ENCODE peak calls at places on chromosome 18, in ten cellular contexts. O is psoas muscle, G is kidney, L is coronary artery, B is lower leg skin, C is fibroblast of lung, U is sigmoid colon, J is AG10803, E is pancreas, Z is endodermal cell. M is an unnamed sample.

GRCh38 chr18:8745355-8746014 is 40.1 kb downstream of the MTCL1 start:
- DNase-seq in G (no peak), B (no peak), L (peak; percentile 5), U (no peak), Z (no peak), E (no peak), C (peak; percentile 83), J (peak; percentile 91), O (no peak), M (no peak)

GRCh38 chr18:67636597-67637385 is 120.3 kb upstream of the DSEL start:
- DNase-seq in G (peak; percentile 55), E (no peak), U (no peak), O (no peak), L (no peak), B (no peak), Z (no peak), J (no peak), C (no peak), M (no peak)

GRCh38 chr18:21741511-21742322 is 1.1 kb downstream of the MIB1 start:
- DNase-seq in B (peak; percentile 90), Z (peak; percentile 72), U (peak; percentile 78), O (peak; percentile 65), J (peak; percentile 21), G (peak; percentile 82), C (peak; percentile 26), E (peak; percentile 43), L (no peak), M (peak; percentile 20)

GRCh38 chr18:80247403-80247916 is at the start of gene PARD6G:
- DNase-seq in C (peak; percentile 64), O (peak; percentile 91), E (peak; percentile 79), B (peak; percentile 96), L (peak; percentile 83), U (peak; percentile 93), Z (peak; percentile 89), G (peak; percentile 96), J (peak; percentile 61), M (peak; percentile 74)

GRCh38 chr18:37484893-37485834 is 80.4 kb downstream of the CELF4 start:
- DNase-seq in C (peak; percentile 4), B (no peak), E (peak; percentile 31), L (no peak), U (no peak), Z (peak; percentile 90), J (peak; percentile 17), O (no peak), G (no peak), M (peak; percentile 8)

GRCh38 chr18:61333271-61333745 is at the start of gene CDH20:
- DNase-seq in Z (peak; percentile 82), L (no peak), U (no peak), G (no peak), J (no peak), E (no peak), C (no peak), O (peak; percentile 56), B (no peak), M (no peak)

GRCh38 chr18:56987236-56987635 is 159.7 kb upstream of the BOD1L2 start:
- DNase-seq in B (no peak), E (no peak), L (no peak), J (no peak), U (no peak), Z (no peak), C (no peak), G (no peak), O (no peak), M (no peak)

GRCh38 chr18:67650661-67651060 is 134.1 kb upstream of the DSEL start:
- DNase-seq in Z (no peak), C (no peak), J (peak; percentile 67), B (no peak), L (no peak), U (no peak), G (no peak), E (no peak), O (no peak), M (no peak)

GRCh38 chr18:45851196-45851925 is 25.9 kb downstream of the SIGLEC15 start:
- DNase-seq in Z (no peak), E (no peak), G (no peak), L (no peak), O (no peak), C (peak; percentile 26), J (no peak), B (no peak), U (no peak), M (no peak)

GRCh38 chr18:79947054-79947755 is 4.2 kb downstream of the SLC66A2 start:
- DNase-seq in E (no peak), Z (peak; percentile 30), J (peak; percentile 72), B (peak; percentile 83), U (peak; percentile 48), O (peak; percentile 62), G (peak; percentile 65), L (peak; percentile 49), C (no peak), M (no peak)

GRCh38 chr18:10286580-10287150 is 167.8 kb upstream of the APCDD1 start:
- DNase-seq in C (no peak), Z (no peak), U (no peak), G (no peak), B (peak; percentile 74), L (no peak), O (no peak), J (no peak), E (no peak), M (no peak)

GRCh38 chr18:58413667-58414628 is 214.9 kb downstream of the ALPK2 start:
- DNase-seq in J (no peak), E (no peak), U (no peak), O (no peak), Z (peak; percentile 54), C (no peak), B (no peak), G (no peak), L (no peak), M (no peak)

GRCh38 chr18:57275111-57275510 is 77.2 kb upstream of the ST8SIA3 start:
- DNase-seq in C (no peak), O (no peak), L (no peak), J (no peak), E (no peak), Z (no peak), U (no peak), B (no peak), G (no peak), M (no peak)

GRCh38 chr18:79208882-79209281 is 139.7 kb downstream of the ATP9B start:
- DNase-seq in C (no peak), Z (no peak), O (peak; percentile 71), G (no peak), U (no peak), E (peak; percentile 67), L (no peak), B (no peak), J (no peak), M (no peak)

GRCh38 chr18:61528961-61529360 is 195.7 kb downstream of the CDH20 start:
- DNase-seq in C (no peak), B (no peak), Z (no peak), G (no peak), U (no peak), L (no peak), O (no peak), E (no peak), J (no peak), M (no peak)

GRCh38 chr18:52888014-52888413 is 548.0 kb downstream of the DCC start:
- DNase-seq in U (no peak), L (no peak), E (no peak), B (no peak), O (no peak), G (no peak), J (no peak), Z (peak; percentile 69), C (no peak), M (no peak)

GRCh38 chr18:55753643-55754255 is 165.8 kb upstream of the TCF4 start:
- DNase-seq in U (no peak), Z (no peak), J (peak; percentile 33), B (no peak), L (no peak), G (no peak), C (peak; percentile 18), E (no peak), O (no peak), M (no peak)

GRCh38 chr18:47470941-47471340 is 219.5 kb upstream of the SKOR2 start:
- DNase-seq in C (no peak), Z (no peak), O (no peak), E (no peak), J (no peak), B (peak; percentile 3), L (no peak), U (no peak), G (no peak), M (no peak)

GRCh38 chr18:3794537-3795348 is 344.8 kb downstream of the TGIF1 start:
- DNase-seq in B (no peak), L (no peak), E (peak; percentile 33), Z (peak; percentile 81), C (peak; percentile 96), O (no peak), G (no peak), J (peak; percentile 78), U (no peak), M (peak; percentile 89)
- H3K4me3 ChIP-seq in B (no peak overlapping the region), L (no peak overlapping the region), E (no peak overlapping the region), Z (no peak overlapping the region), C (no peak overlapping the region), O (no peak overlapping the region), G (no peak overlapping the region), J (no peak overlapping the region), U (no peak overlapping the region), M (no peak overlapping the region)

DNA sequence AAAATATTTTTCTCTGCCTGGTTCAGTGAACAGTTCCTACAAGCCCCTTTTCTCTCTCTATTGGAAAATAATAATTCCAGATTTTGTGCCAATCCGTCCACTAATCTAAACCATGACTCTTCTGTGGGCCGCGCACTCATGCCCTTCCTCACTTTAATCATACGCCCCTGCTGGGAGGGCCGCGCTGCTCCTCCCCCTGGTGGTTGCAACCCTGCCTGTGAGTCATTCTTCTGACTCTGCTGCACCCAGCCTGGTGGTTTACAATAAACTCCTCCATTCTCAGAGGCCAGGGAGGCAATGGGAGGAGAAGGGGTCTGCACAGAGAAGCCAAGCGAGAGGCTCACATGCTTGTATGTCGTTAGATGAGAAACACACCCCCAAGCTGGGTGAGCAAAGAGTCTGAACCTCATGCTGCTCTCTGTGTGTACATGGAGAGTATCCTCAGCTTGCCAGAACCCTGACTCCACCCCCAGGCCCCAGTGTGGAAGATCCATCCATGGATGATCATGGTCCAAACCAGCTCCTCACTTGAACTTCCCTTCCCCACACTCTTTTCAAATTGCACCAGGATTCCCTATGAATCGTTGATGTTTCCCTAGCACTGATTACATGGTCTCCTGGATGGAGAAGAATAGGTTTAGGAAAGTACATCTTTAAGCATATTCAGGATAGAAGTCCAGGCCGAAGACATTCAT is 228.9 kb downstream of the ANKRD30B start:
- DNase-seq in J (peak; percentile 26), G (no peak), B (peak; percentile 36), Z (no peak), U (no peak), E (no peak), O (no peak), C (peak; percentile 47), L (no peak), M (peak; percentile 19)
- TF ChIP-seq CTCF in J (peak; percentile 21), G (no peak), B (no peak), Z (no peak), U (no peak), E (no peak), O (no peak), C (no peak), L (no peak), M (no peak)

GRCh38 chr18:805008-805754 is 6.9 kb downstream of the YES1 start:
- DNase-seq in B (no peak), J (no peak), E (no peak), L (no peak), C (no peak), O (no peak), Z (no peak), U (no peak), G (no peak), M (no peak)
- H3K4me3 ChIP-seq in B (no peak overlapping the region), J (no peak overlapping the region), E (no peak overlapping the region), L (no peak overlapping the region), C (no peak overlapping the region), O (no peak overlapping the region), Z (no peak overlapping the region), U (peak overlapping the region; percentile 2), G (peak overlapping the region; percentile 30), M (no peak overlapping the region)

GRCh38 chr18:51668632-51669031 is 471.2 kb upstream of the MEX3C start:
- DNase-seq in E (no peak), O (no peak), J (no peak), Z (no peak), C (no peak), B (no peak), U (no peak), G (no peak), L (no peak), M (no peak)
- TF ChIP-seq CTCF in E (no peak), O (no peak), J (no peak), Z (no peak), C (no peak), B (no peak), U (no peak), G (no peak), L (no peak), M (no peak)

M was measured in choroid plexus epithelial cell.